ENCODE peak calls at places on chromosome 19, in five cellular contexts. Y is germinal center; G is stimulated activated CD8-positive, alpha-beta memory T cell treated with anti-CD3 and anti-CD28 coated beads, Interleukin-4, amount 100 ng/mL, for 1 hour; P is brain microvascular endothelial cell; H is T-cell. I is an unnamed sample.

GRCh38 chr19:48715681-48716171 is 3.8 kb downstream of the MAMSTR start:
- DNase-seq in Y (no peak), G (no peak), P (no peak), H (no peak), I (no peak)

GRCh38 chr19:8071912-8072311 is 19.4 kb downstream of the CCL25 start:
- DNase-seq in Y (no peak), G (no peak), P (no peak), H (no peak), I (no peak)

GRCh38 chr19:18392417-18392816 is 5.0 kb downstream of the LRRC25 start:
- DNase-seq in Y (no peak), G (no peak), P (no peak), H (no peak), I (peak)

GRCh38 chr19:38049105-38049649 is 142.2 kb downstream of the SIPA1L3 start:
- DNase-seq in Y (peak), G (peak), P (peak), H (peak), I (no peak)

GRCh38 chr19:41386442-41386841 is 10.1 kb downstream of the TMEM91 start:
- DNase-seq in Y (no peak), G (no peak), P (no peak), H (no peak), I (no peak)

GRCh38 chr19:28289294-28290063 is 923.5 kb downstream of the UQCRFS1 start:
- DNase-seq in Y (no peak), G (no peak), P (no peak), H (no peak), I (no peak)

GRCh38 chr19:48746738-48747575 is at the start of gene IZUMO1:
- DNase-seq in Y (peak), G (no peak), P (peak), H (peak), I (no peak)

GRCh38 chr19:15788594-15789270 is 1.3 kb downstream of the OR10H5 start:
- DNase-seq in Y (no peak), G (no peak), P (no peak), H (no peak), I (no peak)

GRCh38 chr19:12784394-12784870 is 6.9 kb upstream of the JUNB start:
- DNase-seq in Y (no peak), G (no peak), P (no peak), H (peak), I (no peak)

GRCh38 chr19:45790942-45791341 is 1.7 kb downstream of the DMWD start:
- DNase-seq in Y (no peak), G (no peak), P (no peak), H (no peak), I (peak)

GRCh38 chr19:23002690-23003422 is at the start of gene ZNF728:
- DNase-seq in Y (no peak), G (no peak), P (no peak), H (no peak), I (no peak)

GRCh38 chr19:372306-372890 is 27.8 kb upstream of the MIER2 start:
- DNase-seq in Y (no peak), G (no peak), P (peak), H (no peak), I (no peak)

GRCh38 chr19:3367572-3368440 is 1.4 kb downstream of the NFIC start:
- DNase-seq in Y (no peak), G (no peak), P (no peak), H (no peak), I (no peak)

GRCh38 chr19:10805758-10806247 is 30.2 kb downstream of the TMED1 start:
- DNase-seq in Y (no peak), G (no peak), P (no peak), H (no peak), I (no peak)

GRCh38 chr19:33376931-33377557 is 3.5 kb downstream of the CEBPG start:
- DNase-seq in Y (no peak), G (no peak), P (no peak), H (no peak), I (no peak)

GRCh38 chr19:40594251-40594650 is 6.9 kb upstream of the LTBP4 start:
- DNase-seq in Y (no peak), G (no peak), P (no peak), H (no peak), I (no peak)

GRCh38 chr19:49528211-49528771 is 488 bp downstream of the RCN3 start:
- DNase-seq in Y (no peak), G (no peak), P (peak), H (no peak), I (no peak)

GRCh38 chr19:10800488-10800887 is 35.5 kb downstream of the TMED1 start:
- DNase-seq in Y (no peak), G (no peak), P (no peak), H (no peak), I (no peak)

GRCh38 chr19:17370026-17370587 is 7.0 kb downstream of the PLVAP start:
- DNase-seq in Y (peak), G (no peak), P (no peak), H (no peak), I (peak)

I was measured in GDM1.